ENCODE peak calls at places on chromosomes 7 and 10, in five cellular contexts. One of them, this sample, is unnamed.

GRCh38 chr7:43513236-43513635 is 69.7 kb upstream of the STK17A start:
- DNase-seq in caudate nucleus: no peak
- DNase-seq in AG10803: no peak
- DNase-seq in lung: no peak
- DNase-seq in NCI-H2029: peak; percentile 51
- DNase-seq in this sample: no peak

GRCh38 chr7:157678503-157678902 is 341.7 kb downstream of the DNAJB6 start:
- DNase-seq in AG10803: no peak
- DNase-seq in NCI-H2029: no peak
- DNase-seq in caudate nucleus: no peak
- DNase-seq in lung: no peak
- DNase-seq in this sample: no peak

GRCh38 chr10:87177-88080 is 38.3 kb upstream of the TUBB8 start:
- DNase-seq in lung: no peak
- DNase-seq in NCI-H2029: no peak
- DNase-seq in caudate nucleus: no peak
- DNase-seq in AG10803: no peak
- DNase-seq in this sample: no peak

GRCh38 chr10:78899996-78900714 is 168.6 kb upstream of the ZMIZ1 start:
- DNase-seq in NCI-H2029: no peak
- DNase-seq in caudate nucleus: no peak
- DNase-seq in AG10803: peak; percentile 20
- DNase-seq in lung: peak; percentile 26
- DNase-seq in this sample: no peak

GRCh38 chr10:118800920-118801319 is 46.1 kb upstream of the CACUL1 start:
- DNase-seq in NCI-H2029: no peak
- DNase-seq in lung: no peak
- DNase-seq in AG10803: peak; percentile 6
- DNase-seq in caudate nucleus: no peak
- DNase-seq in this sample: peak; percentile 14

GRCh38 chr10:24393206-24393605 is 184.3 kb downstream of the KIAA1217 start:
- DNase-seq in AG10803: no peak
- DNase-seq in NCI-H2029: no peak
- DNase-seq in caudate nucleus: no peak
- DNase-seq in lung: no peak
- DNase-seq in this sample: no peak

GRCh38 chr7:24732646-24733413 is 24.4 kb downstream of the GSDME start:
- DNase-seq in NCI-H2029: no peak
- DNase-seq in caudate nucleus: no peak
- DNase-seq in AG10803: peak; percentile 85
- DNase-seq in lung: no peak
- DNase-seq in this sample: peak; percentile 16

GRCh38 chr7:20330176-20330796 is 414 bp upstream of the ITGB8 start:
- DNase-seq in NCI-H2029: peak; percentile 76
- DNase-seq in AG10803: peak; percentile 92
- DNase-seq in lung: peak; percentile 85
- DNase-seq in caudate nucleus: peak; percentile 90
- DNase-seq in this sample: peak; percentile 99

GRCh38 chr10:114749014-114749413 is 72.6 kb upstream of the FHIP2A start:
- DNase-seq in caudate nucleus: no peak
- DNase-seq in lung: peak; percentile 35
- DNase-seq in AG10803: no peak
- DNase-seq in NCI-H2029: no peak
- DNase-seq in this sample: no peak

GRCh38 chr10:73931767-73932624 is 21.1 kb downstream of the PLAU start:
- DNase-seq in NCI-H2029: no peak
- DNase-seq in lung: peak; percentile 46
- DNase-seq in AG10803: no peak
- DNase-seq in caudate nucleus: no peak
- DNase-seq in this sample: peak; percentile 93

GRCh38 chr10:77049896-77050295 is 587.7 kb downstream of the KCNMA1 start:
- DNase-seq in lung: no peak
- DNase-seq in AG10803: peak; percentile 65
- DNase-seq in caudate nucleus: no peak
- DNase-seq in NCI-H2029: no peak
- DNase-seq in this sample: no peak

GRCh38 chr10:78656815-78657621 is 411.7 kb upstream of the ZMIZ1 start:
- DNase-seq in lung: no peak
- DNase-seq in AG10803: no peak
- DNase-seq in NCI-H2029: no peak
- DNase-seq in caudate nucleus: peak; percentile 2
- DNase-seq in this sample: no peak

GRCh38 chr10:129624526-129624925 is 157.5 kb downstream of the MGMT start:
- DNase-seq in AG10803: no peak
- DNase-seq in NCI-H2029: no peak
- DNase-seq in lung: no peak
- DNase-seq in caudate nucleus: no peak
- DNase-seq in this sample: no peak

GRCh38 chr10:77715536-77715935 is 77.9 kb upstream of the KCNMA1 start:
- DNase-seq in lung: no peak
- DNase-seq in caudate nucleus: no peak
- DNase-seq in NCI-H2029: no peak
- DNase-seq in AG10803: no peak
- DNase-seq in this sample: no peak

GRCh38 chr7:133888061-133888930 is 238.8 kb upstream of the LRGUK start:
- DNase-seq in caudate nucleus: no peak
- DNase-seq in AG10803: no peak
- DNase-seq in lung: no peak
- DNase-seq in NCI-H2029: no peak
- DNase-seq in this sample: no peak

GRCh38 chr7:77320161-77320560 is 96.0 kb downstream of the GSAP start:
- DNase-seq in caudate nucleus: no peak
- DNase-seq in lung: no peak
- DNase-seq in AG10803: no peak
- DNase-seq in NCI-H2029: no peak
- DNase-seq in this sample: no peak

GRCh38 chr10:51770719-51771118 is 71.3 kb upstream of the CSTF2T start:
- DNase-seq in lung: no peak
- DNase-seq in caudate nucleus: no peak
- DNase-seq in AG10803: peak; percentile 54
- DNase-seq in NCI-H2029: no peak
- DNase-seq in this sample: no peak

GRCh38 chr7:68314208-68314607 is 1284.1 kb upstream of the AUTS2 start:
- DNase-seq in NCI-H2029: no peak
- DNase-seq in lung: no peak
- DNase-seq in caudate nucleus: no peak
- DNase-seq in AG10803: no peak
- DNase-seq in this sample: no peak

GRCh38 chr7:80488851-80489370 is 23.0 kb downstream of the GNAT3 start:
- DNase-seq in NCI-H2029: no peak
- DNase-seq in lung: no peak
- DNase-seq in AG10803: peak; percentile 6
- DNase-seq in caudate nucleus: no peak
- DNase-seq in this sample: no peak

GRCh38 chr10:123781956-123782500 is 109.6 kb downstream of the CPXM2 start:
- DNase-seq in lung: no peak
- DNase-seq in NCI-H2029: no peak
- DNase-seq in AG10803: peak; percentile 29
- DNase-seq in caudate nucleus: no peak
- DNase-seq in this sample: no peak

GRCh38 chr10:43194266-43194665 is 56.0 kb downstream of the CSGALNACT2 start:
- DNase-seq in AG10803: no peak
- DNase-seq in caudate nucleus: no peak
- DNase-seq in lung: peak; percentile 24
- DNase-seq in NCI-H2029: no peak
- DNase-seq in this sample: no peak